ENCODE peak calls at places on chromosomes 11 and 22, in seven cellular contexts. One of them, this sample, is unnamed.

GRCh38 chr11:57874981-57875380 is 113.4 kb downstream of the CTNND1 start:
- DNase-seq in AG04450: no peak
- DNase-seq in upper lobe of right lung: no peak
- DNase-seq in aorta: no peak
- DNase-seq in SK-N-SH: no peak
- DNase-seq in cardiac muscle cell: no peak
- DNase-seq in mammary epithelial cell: peak; percentile 6
- DNase-seq in this sample: no peak

GRCh38 chr11:2077061-2077802 is 62.0 kb downstream of the IGF2 start:
- DNase-seq in aorta: no peak
- DNase-seq in upper lobe of right lung: no peak
- DNase-seq in SK-N-SH: no peak
- DNase-seq in mammary epithelial cell: peak; percentile 94
- DNase-seq in AG04450: no peak
- DNase-seq in cardiac muscle cell: no peak
- DNase-seq in this sample: peak; percentile 91

GRCh38 chr11:124311269-124311668 is 2.5 kb downstream of the OR8D1 start:
- DNase-seq in mammary epithelial cell: no peak
- DNase-seq in cardiac muscle cell: no peak
- DNase-seq in aorta: no peak
- DNase-seq in upper lobe of right lung: no peak
- DNase-seq in AG04450: no peak
- DNase-seq in SK-N-SH: no peak
- DNase-seq in this sample: no peak

GRCh38 chr11:1500466-1501420 is 14.2 kb upstream of the MOB2 start:
- DNase-seq in SK-N-SH: no peak
- DNase-seq in AG04450: no peak
- DNase-seq in mammary epithelial cell: no peak
- DNase-seq in cardiac muscle cell: no peak
- DNase-seq in aorta: peak; percentile 23
- DNase-seq in upper lobe of right lung: peak; percentile 48
- DNase-seq in this sample: no peak

GRCh38 chr11:63599211-63600122 is 14.8 kb downstream of the PLAAT3 start:
- DNase-seq in aorta: no peak
- DNase-seq in mammary epithelial cell: peak; percentile 89
- DNase-seq in AG04450: no peak
- DNase-seq in cardiac muscle cell: no peak
- DNase-seq in SK-N-SH: peak; percentile 34
- DNase-seq in upper lobe of right lung: no peak
- DNase-seq in this sample: no peak

GRCh38 chr11:120565436-120566155 is 54.0 kb downstream of the GRIK4 start:
- DNase-seq in aorta: no peak
- DNase-seq in SK-N-SH: no peak
- DNase-seq in cardiac muscle cell: no peak
- DNase-seq in mammary epithelial cell: peak; percentile 36
- DNase-seq in AG04450: no peak
- DNase-seq in upper lobe of right lung: no peak
- DNase-seq in this sample: no peak

GRCh38 chr11:10483584-10483983 is 28.5 kb downstream of the AMPD3 start:
- DNase-seq in mammary epithelial cell: no peak
- DNase-seq in upper lobe of right lung: no peak
- DNase-seq in cardiac muscle cell: no peak
- DNase-seq in aorta: no peak
- DNase-seq in AG04450: no peak
- DNase-seq in SK-N-SH: no peak
- DNase-seq in this sample: no peak

GRCh38 chr22:48169227-48169626 is 1406.8 kb downstream of the TBC1D22A start:
- DNase-seq in cardiac muscle cell: no peak
- DNase-seq in upper lobe of right lung: no peak
- DNase-seq in mammary epithelial cell: no peak
- DNase-seq in AG04450: no peak
- DNase-seq in aorta: no peak
- DNase-seq in SK-N-SH: no peak
- DNase-seq in this sample: no peak

GRCh38 chr11:118998822-118999221 is 884 bp downstream of the CENATAC start:
- DNase-seq in mammary epithelial cell: peak; percentile 80
- DNase-seq in upper lobe of right lung: no peak
- DNase-seq in aorta: no peak
- DNase-seq in AG04450: peak; percentile 27
- DNase-seq in SK-N-SH: no peak
- DNase-seq in cardiac muscle cell: no peak
- DNase-seq in this sample: no peak

GRCh38 chr11:111557425-111558111 is 17.0 kb downstream of the LAYN start:
- DNase-seq in AG04450: peak; percentile 95
- DNase-seq in upper lobe of right lung: no peak
- DNase-seq in mammary epithelial cell: peak; percentile 89
- DNase-seq in SK-N-SH: no peak
- DNase-seq in aorta: no peak
- DNase-seq in cardiac muscle cell: no peak
- DNase-seq in this sample: peak; percentile 77

GRCh38 chr22:22243033-22243680 is 1.4 kb upstream of the VPREB1 start:
- DNase-seq in mammary epithelial cell: no peak
- DNase-seq in aorta: no peak
- DNase-seq in AG04450: no peak
- DNase-seq in SK-N-SH: no peak
- DNase-seq in cardiac muscle cell: no peak
- DNase-seq in upper lobe of right lung: no peak
- DNase-seq in this sample: no peak

GRCh38 chr11:127074151-127074761 is 73.7 kb upstream of the KIRREL3 start:
- DNase-seq in cardiac muscle cell: peak; percentile 34
- DNase-seq in AG04450: peak; percentile 26
- DNase-seq in mammary epithelial cell: peak; percentile 56
- DNase-seq in SK-N-SH: peak; percentile 36
- DNase-seq in aorta: no peak
- DNase-seq in upper lobe of right lung: no peak
- DNase-seq in this sample: peak; percentile 6

GRCh38 chr11:115042002-115042401 is 363.7 kb downstream of the NXPE2 start:
- DNase-seq in upper lobe of right lung: no peak
- DNase-seq in mammary epithelial cell: no peak
- DNase-seq in AG04450: no peak
- DNase-seq in SK-N-SH: peak; percentile 51
- DNase-seq in cardiac muscle cell: peak; percentile 8
- DNase-seq in aorta: no peak
- DNase-seq in this sample: no peak

GRCh38 chr22:49448546-49448945 is 379.1 kb downstream of the BRD1 start:
- DNase-seq in AG04450: no peak
- DNase-seq in upper lobe of right lung: no peak
- DNase-seq in aorta: no peak
- DNase-seq in cardiac muscle cell: no peak
- DNase-seq in mammary epithelial cell: no peak
- DNase-seq in SK-N-SH: no peak
- DNase-seq in this sample: no peak

GRCh38 chr11:63851354-63851753 is 12.4 kb downstream of the MARK2 start:
- DNase-seq in AG04450: no peak
- DNase-seq in aorta: no peak
- DNase-seq in cardiac muscle cell: no peak
- DNase-seq in upper lobe of right lung: no peak
- DNase-seq in mammary epithelial cell: no peak
- DNase-seq in SK-N-SH: no peak
- DNase-seq in this sample: no peak

GRCh38 chr11:35272391-35272821 is 133.4 kb downstream of the CD44 start:
- DNase-seq in mammary epithelial cell: no peak
- DNase-seq in upper lobe of right lung: no peak
- DNase-seq in AG04450: no peak
- DNase-seq in SK-N-SH: no peak
- DNase-seq in cardiac muscle cell: no peak
- DNase-seq in aorta: peak; percentile 50
- DNase-seq in this sample: no peak

GRCh38 chr11:113623114-113623513 is 83.0 kb downstream of the TMPRSS5 start:
- DNase-seq in aorta: no peak
- DNase-seq in AG04450: no peak
- DNase-seq in SK-N-SH: no peak
- DNase-seq in upper lobe of right lung: no peak
- DNase-seq in mammary epithelial cell: no peak
- DNase-seq in cardiac muscle cell: no peak
- DNase-seq in this sample: no peak

DNA sequence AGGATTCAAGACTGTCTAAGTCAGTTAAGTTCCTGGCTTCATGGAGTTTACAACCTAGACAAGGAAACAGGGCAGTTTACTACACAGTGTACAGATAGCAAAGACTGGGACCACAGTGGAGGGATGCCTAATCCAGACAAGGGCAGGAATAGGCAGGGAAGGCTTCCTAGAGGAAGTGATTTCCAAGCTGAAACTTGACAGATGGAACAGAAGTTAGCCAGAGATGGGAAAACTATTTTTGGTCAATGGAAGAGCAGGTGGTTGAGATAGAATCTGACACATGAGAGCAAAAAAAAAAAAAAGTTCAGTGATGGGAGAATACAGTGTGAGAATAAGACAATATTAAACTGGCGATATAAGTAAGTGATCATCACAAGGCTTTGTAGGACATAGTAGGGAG is 1.3 kb downstream of the COA4 start:
- DNase-seq in cardiac muscle cell: no peak
- DNase-seq in AG04450: no peak
- DNase-seq in mammary epithelial cell: no peak
- DNase-seq in aorta: no peak
- DNase-seq in SK-N-SH: no peak
- DNase-seq in upper lobe of right lung: no peak
- DNase-seq in this sample: no peak
- H3K27ac ChIP-seq in cardiac muscle cell: peak overlapping the region; percentile 94
- H3K27ac ChIP-seq in AG04450: no peak overlapping the region
- H3K27ac ChIP-seq in mammary epithelial cell: peak overlapping the region; percentile 94
- H3K27ac ChIP-seq in aorta: no peak overlapping the region
- H3K27ac ChIP-seq in SK-N-SH: no peak overlapping the region
- H3K27ac ChIP-seq in upper lobe of right lung: no peak overlapping the region
- H3K27ac ChIP-seq in this sample: peak overlapping the region; percentile 91

GRCh38 chr11:93526691-93527583 is 16.3 kb downstream of the SMCO4 start:
- DNase-seq in cardiac muscle cell: no peak
- DNase-seq in AG04450: no peak
- DNase-seq in mammary epithelial cell: no peak
- DNase-seq in SK-N-SH: no peak
- DNase-seq in aorta: no peak
- DNase-seq in upper lobe of right lung: no peak
- DNase-seq in this sample: no peak

GRCh38 chr11:93524173-93524536 is 19.0 kb downstream of the SMCO4 start:
- DNase-seq in aorta: no peak
- DNase-seq in cardiac muscle cell: no peak
- DNase-seq in mammary epithelial cell: no peak
- DNase-seq in AG04450: no peak
- DNase-seq in upper lobe of right lung: no peak
- DNase-seq in SK-N-SH: no peak
- DNase-seq in this sample: no peak

GRCh38 chr11:93525601-93526000 is 17.6 kb downstream of the SMCO4 start:
- DNase-seq in cardiac muscle cell: no peak
- DNase-seq in mammary epithelial cell: no peak
- DNase-seq in AG04450: no peak
- DNase-seq in aorta: no peak
- DNase-seq in upper lobe of right lung: no peak
- DNase-seq in SK-N-SH: no peak
- DNase-seq in this sample: no peak

GRCh38 chr11:93524868-93525267 is 18.3 kb downstream of the SMCO4 start:
- DNase-seq in aorta: no peak
- DNase-seq in AG04450: no peak
- DNase-seq in upper lobe of right lung: no peak
- DNase-seq in SK-N-SH: no peak
- DNase-seq in mammary epithelial cell: no peak
- DNase-seq in cardiac muscle cell: no peak
- DNase-seq in this sample: no peak

GRCh38 chr11:93526058-93526633 is 17.0 kb downstream of the SMCO4 start:
- DNase-seq in upper lobe of right lung: no peak
- DNase-seq in aorta: no peak
- DNase-seq in cardiac muscle cell: no peak
- DNase-seq in SK-N-SH: no peak
- DNase-seq in AG04450: no peak
- DNase-seq in mammary epithelial cell: no peak
- DNase-seq in this sample: no peak
- H3K27ac ChIP-seq in upper lobe of right lung: no peak overlapping the region
- H3K27ac ChIP-seq in aorta: no peak overlapping the region
- H3K27ac ChIP-seq in cardiac muscle cell: peak overlapping the region; percentile 96
- H3K27ac ChIP-seq in SK-N-SH: no peak overlapping the region
- H3K27ac ChIP-seq in AG04450: no peak overlapping the region
- H3K27ac ChIP-seq in mammary epithelial cell: no peak overlapping the region
- H3K27ac ChIP-seq in this sample: no peak overlapping the region

DNA sequence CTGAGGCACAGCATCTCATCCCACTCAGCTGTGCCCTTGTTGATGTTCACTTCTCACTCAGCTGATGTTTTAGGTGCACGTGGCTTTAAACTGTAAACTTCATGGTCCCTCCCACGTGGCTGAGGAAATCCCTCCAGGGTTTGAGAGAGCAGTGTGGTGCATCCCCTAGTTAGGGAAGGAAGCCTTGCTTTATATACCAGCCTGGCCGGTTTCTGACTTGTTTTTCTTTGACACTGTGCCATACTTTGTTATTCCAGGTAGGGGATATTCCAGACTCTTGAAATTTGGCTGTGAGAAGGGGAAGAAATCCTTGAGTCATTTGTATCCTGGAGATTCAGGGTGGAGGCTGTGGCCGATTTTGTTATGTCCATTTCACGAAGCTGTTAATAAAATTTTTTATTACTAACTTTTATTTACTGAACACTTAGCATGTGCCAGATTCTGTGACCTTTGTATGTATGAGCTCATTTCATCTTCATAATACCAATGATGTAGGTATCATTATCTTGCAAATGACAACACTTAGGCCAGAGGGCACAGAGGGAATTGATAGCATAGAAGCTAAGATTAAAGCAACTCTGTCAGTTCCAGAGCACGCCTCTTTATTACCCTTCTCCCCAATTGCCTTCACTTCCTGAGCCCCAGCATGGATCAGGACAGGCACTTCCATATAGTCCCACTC is 116.6 kb downstream of the NAV2 start:
- DNase-seq in upper lobe of right lung: no peak
- DNase-seq in AG04450: no peak
- DNase-seq in mammary epithelial cell: peak; percentile 87
- DNase-seq in SK-N-SH: no peak
- DNase-seq in cardiac muscle cell: no peak
- DNase-seq in aorta: no peak
- DNase-seq in this sample: peak; percentile 50
- H3K27ac ChIP-seq in upper lobe of right lung: no peak overlapping the region
- H3K27ac ChIP-seq in AG04450: no peak overlapping the region
- H3K27ac ChIP-seq in mammary epithelial cell: peak overlapping the region; percentile 55
- H3K27ac ChIP-seq in SK-N-SH: no peak overlapping the region
- H3K27ac ChIP-seq in cardiac muscle cell: no peak overlapping the region
- H3K27ac ChIP-seq in aorta: no peak overlapping the region
- H3K27ac ChIP-seq in this sample: no peak overlapping the region

DNA sequence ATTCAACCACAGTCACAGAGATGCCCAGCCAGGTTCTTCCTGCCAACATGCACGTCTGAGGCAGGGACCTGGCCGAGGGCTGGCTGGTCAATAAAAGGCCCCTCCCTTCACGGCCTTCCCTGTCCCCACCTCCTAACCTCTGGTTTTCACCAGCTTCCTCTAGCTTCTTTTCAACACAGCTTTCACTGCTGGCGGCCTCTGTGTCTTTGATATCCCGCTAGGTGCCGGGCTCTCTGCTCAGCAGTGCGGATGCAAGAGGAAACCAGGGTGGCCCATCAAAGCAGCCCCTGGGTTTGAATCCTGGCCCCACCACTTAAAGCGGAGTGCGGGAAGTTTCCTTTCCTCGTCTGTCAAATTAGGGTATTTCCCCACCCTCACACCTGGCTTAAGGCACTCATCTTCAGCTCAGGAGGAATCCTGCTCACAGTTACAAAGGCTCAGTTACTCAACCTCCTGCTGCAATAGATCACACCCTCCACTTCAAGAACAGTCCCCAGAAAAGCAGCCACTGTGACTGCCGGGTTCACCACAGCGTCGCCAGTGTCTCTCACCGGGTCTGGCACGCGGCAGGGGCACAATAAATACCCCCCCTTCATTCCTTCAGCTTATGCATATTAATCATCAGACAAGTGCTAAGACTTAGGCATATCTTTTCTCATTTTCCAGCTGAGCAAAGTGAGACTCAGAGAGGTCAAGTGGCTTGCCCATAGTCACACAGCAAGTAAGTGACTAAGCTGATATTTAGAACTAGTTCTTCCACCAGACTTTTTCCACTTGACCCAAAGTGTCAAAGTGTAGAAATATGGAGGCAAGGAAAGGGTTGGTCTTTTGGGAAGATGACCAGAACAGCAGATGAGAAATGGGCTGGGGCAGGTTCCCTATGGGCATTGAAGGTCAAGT is 45.7 kb downstream of the TXN2 start:
- DNase-seq in mammary epithelial cell: peak; percentile 63
- DNase-seq in AG04450: no peak
- DNase-seq in SK-N-SH: no peak
- DNase-seq in aorta: no peak
- DNase-seq in cardiac muscle cell: peak; percentile 67
- DNase-seq in upper lobe of right lung: no peak
- DNase-seq in this sample: no peak
- H3K27ac ChIP-seq in mammary epithelial cell: peak overlapping the region; percentile 24
- H3K27ac ChIP-seq in AG04450: no peak overlapping the region
- H3K27ac ChIP-seq in SK-N-SH: no peak overlapping the region
- H3K27ac ChIP-seq in aorta: no peak overlapping the region
- H3K27ac ChIP-seq in cardiac muscle cell: peak overlapping the region; percentile 60
- H3K27ac ChIP-seq in upper lobe of right lung: peak overlapping the region; percentile 40
- H3K27ac ChIP-seq in this sample: no peak overlapping the region

This sample was measured in epithelial cell of prostate.